ENCODE peak calls at places on chromosomes 1 and 21, in ten cellular contexts. I is suprapubic skin; M is CD8-positive, alpha-beta memory T cell; C is psoas muscle; D is neural progenitor cell; A is A549; P is kidney; J is SK-N-MC; H is CD4-positive, CD25-positive, alpha-beta regulatory T cell; Z is hepatocyte. Y is an unnamed sample.
A peak's percentile ranks its signal among the peaks of the same experiment; 100 is the strongest.

GRCh38 chr21:32377991-32378390 is 14.8 kb downstream of the URB1 start:
- DNase-seq in J (no peak), H (no peak), P (no peak), D (no peak), C (no peak), A (no peak), Z (no peak), M (no peak), I (no peak), Y (no peak)

GRCh38 chr1:107141491-107142369 is 891 bp downstream of the NTNG1 start:
- DNase-seq in D (peak; percentile 61), M (no peak), H (no peak), J (peak; percentile 94), A (no peak), C (peak; percentile 47), P (peak; percentile 77), Z (peak; percentile 73), I (no peak), Y (no peak)

GRCh38 chr1:184078564-184079107 is 27.1 kb downstream of the TSEN15 start:
- DNase-seq in A (no peak), H (no peak), Z (peak; percentile 56), M (no peak), I (no peak), C (no peak), D (no peak), P (no peak), J (peak; percentile 44), Y (no peak)

GRCh38 chr1:115112496-115113375 is 23.4 kb upstream of the TSPAN2 start:
- DNase-seq in Z (peak; percentile 34), J (no peak), P (no peak), A (no peak), I (no peak), D (peak; percentile 69), H (peak; percentile 46), M (peak; percentile 66), C (no peak), Y (peak; percentile 12)

GRCh38 chr21:34345892-34346291 is 17.9 kb upstream of the KCNE2 start:
- DNase-seq in D (no peak), H (no peak), J (no peak), A (no peak), Z (no peak), I (peak; percentile 63), C (no peak), P (no peak), M (no peak), Y (no peak)

GRCh38 chr1:1929102-1929638 is 10.1 kb upstream of the TMEM52 start:
- DNase-seq in I (no peak), P (no peak), J (no peak), Z (no peak), M (no peak), H (no peak), A (no peak), D (no peak), C (no peak), Y (no peak)

GRCh38 chr1:30716646-30717045 is 6.7 kb downstream of the MATN1 start:
- DNase-seq in M (peak; percentile 53), P (no peak), J (no peak), A (no peak), I (no peak), Z (no peak), C (no peak), H (no peak), D (no peak), Y (no peak)

GRCh38 chr21:44898851-44899767 is 21.6 kb downstream of the ITGB2 start:
- DNase-seq in P (peak; percentile 77), Z (no peak), J (no peak), D (no peak), A (no peak), H (no peak), I (no peak), C (no peak), M (peak; percentile 44), Y (no peak)

GRCh38 chr1:246497331-246497915 is 9.7 kb downstream of the SMYD3 start:
- DNase-seq in M (no peak), J (peak; percentile 77), A (peak; percentile 58), Z (peak; percentile 77), P (no peak), C (no peak), H (peak; percentile 73), D (peak; percentile 66), I (no peak), Y (no peak)

GRCh38 chr21:41196990-41197389 is 29.0 kb downstream of the BACE2 start:
- DNase-seq in P (no peak), D (no peak), I (no peak), Z (no peak), M (no peak), A (no peak), H (no peak), C (no peak), J (no peak), Y (no peak)

GRCh38 chr1:212309967-212310366 is 24.8 kb downstream of the PPP2R5A start:
- DNase-seq in D (peak; percentile 52), Z (no peak), H (no peak), C (no peak), A (no peak), I (no peak), P (no peak), M (no peak), J (no peak), Y (no peak)

GRCh38 chr1:148388260-148389026 is 94.7 kb downstream of the PPIAL4G start:
- DNase-seq in I (peak; percentile 94), P (peak; percentile 97), D (peak; percentile 80), A (peak; percentile 94), Z (peak; percentile 90), H (peak; percentile 86), J (no peak), C (peak; percentile 90), M (peak; percentile 92), Y (peak; percentile 80)

GRCh38 chr1:202197670-202198359 is 4.2 kb downstream of the LGR6 start:
- DNase-seq in D (no peak), J (no peak), P (no peak), M (peak; percentile 77), I (no peak), A (no peak), C (no peak), H (no peak), Z (no peak), Y (no peak)

GRCh38 chr1:200130552-200130951 is 103.0 kb downstream of the NR5A2 start:
- DNase-seq in I (no peak), A (no peak), Z (no peak), D (no peak), H (no peak), C (no peak), J (no peak), P (no peak), M (no peak), Y (no peak)

GRCh38 chr1:186680031-186681012 is at the start of gene PTGS2:
- DNase-seq in I (peak; percentile 87), C (peak; percentile 83), J (peak; percentile 72), P (peak; percentile 91), H (no peak), M (no peak), A (peak; percentile 84), Z (peak; percentile 92), D (peak; percentile 88), Y (peak; percentile 24)

GRCh38 chr1:201655243-201655642 is 116.3 kb downstream of the NAV1 start:
- DNase-seq in J (no peak), I (no peak), H (no peak), Z (peak; percentile 71), D (peak; percentile 41), M (no peak), A (no peak), P (no peak), C (no peak), Y (no peak)

GRCh38 chr1:205229399-205229861 is 1.7 kb downstream of the TMCC2 start:
- DNase-seq in I (peak; percentile 60), M (peak; percentile 79), H (peak; percentile 65), J (no peak), D (peak; percentile 82), A (peak; percentile 98), C (peak; percentile 84), Z (peak; percentile 73), P (no peak), Y (no peak)

GRCh38 chr1:52571783-52572182 is 18.9 kb upstream of the TUT4 start:
- DNase-seq in H (no peak), P (no peak), I (no peak), D (no peak), J (no peak), M (no peak), A (no peak), C (no peak), Z (no peak), Y (no peak)

GRCh38 chr1:214842856-214843255 is 239.7 kb upstream of the KCNK2 start:
- DNase-seq in A (no peak), M (no peak), P (no peak), H (no peak), J (no peak), C (no peak), I (no peak), Z (no peak), D (no peak), Y (no peak)
- H3K27ac ChIP-seq in A (no peak overlapping the region), M (no peak overlapping the region), P (no peak overlapping the region), H (no peak overlapping the region), J (no peak overlapping the region), C (no peak overlapping the region), I (no peak overlapping the region), Z (no peak overlapping the region), D (no peak overlapping the region), Y (no peak overlapping the region)

DNA sequence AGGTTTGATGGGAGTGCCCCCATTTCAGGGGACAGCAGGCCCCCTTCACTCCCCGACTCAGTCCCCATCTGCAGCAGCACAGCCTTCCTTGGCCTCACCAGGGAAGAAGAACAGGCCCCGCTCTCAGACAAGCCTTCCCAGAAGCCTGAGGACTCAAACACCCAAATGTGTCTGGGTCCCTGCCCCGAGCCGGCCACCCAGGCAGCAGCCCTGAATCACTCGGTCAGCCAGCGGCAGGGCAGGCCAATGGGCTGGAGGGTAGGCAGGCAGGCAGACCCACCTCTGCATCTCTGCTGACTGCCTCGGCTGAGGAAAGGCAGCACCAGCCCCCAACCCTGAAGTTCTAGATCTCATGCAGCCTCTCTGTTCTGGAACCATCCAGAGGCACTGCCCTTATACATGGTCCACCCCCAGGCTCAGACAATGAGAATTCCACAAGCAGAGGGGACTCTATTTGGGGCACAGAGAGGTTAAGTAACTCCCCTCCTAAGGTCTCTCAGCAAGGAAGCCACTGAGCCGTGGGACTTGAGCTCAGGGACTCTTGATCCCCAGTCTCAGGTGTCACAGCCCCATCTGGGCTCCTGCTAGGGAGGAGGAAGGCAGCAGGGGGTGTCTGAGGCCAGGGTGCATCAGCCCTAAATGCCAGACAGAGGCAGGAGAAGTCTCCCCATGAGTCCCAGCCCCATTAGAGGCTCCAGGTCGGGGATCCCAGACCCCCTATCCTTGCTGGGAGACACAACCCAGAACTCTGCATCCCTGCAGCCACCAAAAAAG is 33.2 kb upstream of the RUNX3 start:
- DNase-seq in P (peak; percentile 53), C (no peak), A (no peak), J (no peak), M (peak; percentile 81), Z (no peak), I (no peak), H (no peak), D (no peak), Y (no peak)
- H3K27ac ChIP-seq in P (no peak overlapping the region), C (no peak overlapping the region), A (no peak overlapping the region), J (no peak overlapping the region), M (no peak overlapping the region), Z (no peak overlapping the region), I (no peak overlapping the region), H (no peak overlapping the region), D (no peak overlapping the region), Y (no peak overlapping the region)

GRCh38 chr1:182035097-182035770 is 26.3 kb downstream of the ZNF648 start:
- DNase-seq in M (no peak), C (no peak), H (no peak), P (no peak), J (no peak), I (no peak), Z (no peak), D (no peak), A (no peak), Y (no peak)
- H3K27ac ChIP-seq in M (no peak overlapping the region), C (no peak overlapping the region), H (no peak overlapping the region), P (no peak overlapping the region), J (no peak overlapping the region), I (no peak overlapping the region), Z (no peak overlapping the region), D (no peak overlapping the region), A (no peak overlapping the region), Y (no peak overlapping the region)

GRCh38 chr21:38268859-38269566 is 12.2 kb downstream of the KCNJ15 start:
- DNase-seq in P (no peak), A (no peak), Z (no peak), J (no peak), H (no peak), C (no peak), D (no peak), I (no peak), M (no peak), Y (no peak)
- H3K27ac ChIP-seq in P (peak overlapping the region; percentile 74), A (peak overlapping the region; percentile 54), Z (peak overlapping the region; percentile 76), J (no peak overlapping the region), H (no peak overlapping the region), C (no peak overlapping the region), D (no peak overlapping the region), I (peak overlapping the region; percentile 57), M (no peak overlapping the region), Y (no peak overlapping the region)

Y was measured in substantia nigra.